ENCODE peak calls at places on chromosomes 12 and 14, in four cellular contexts. One of them, this sample, is unnamed.

GRCh38 chr14:54192610-54193009 is 204.2 kb upstream of the CDKN3 start:
- DNase-seq in SK-N-SH: no peak
- DNase-seq in K562: no peak
- DNase-seq in stomach: no peak
- DNase-seq in this sample: no peak

GRCh38 chr12:12182926-12183325 is 83.9 kb downstream of the LRP6 start:
- DNase-seq in K562: no peak
- DNase-seq in stomach: no peak
- DNase-seq in SK-N-SH: no peak
- DNase-seq in this sample: no peak

GRCh38 chr12:20369164-20370000 is 1.0 kb downstream of the PDE3A start:
- DNase-seq in stomach: peak; percentile 27
- DNase-seq in K562: no peak
- DNase-seq in SK-N-SH: peak; percentile 74
- DNase-seq in this sample: peak; percentile 14

GRCh38 chr12:85575115-85576096 is 260.8 kb downstream of the RASSF9 start:
- DNase-seq in stomach: peak; percentile 53
- DNase-seq in SK-N-SH: peak; percentile 46
- DNase-seq in K562: peak; percentile 26
- DNase-seq in this sample: peak; percentile 50

GRCh38 chr12:112584266-112584722 is 165.5 kb downstream of the PTPN11 start:
- DNase-seq in K562: peak; percentile 82
- DNase-seq in stomach: no peak
- DNase-seq in SK-N-SH: no peak
- DNase-seq in this sample: no peak

GRCh38 chr12:68620528-68620927 is 9.8 kb downstream of the RAP1B start:
- DNase-seq in stomach: no peak
- DNase-seq in SK-N-SH: no peak
- DNase-seq in K562: peak; percentile 35
- DNase-seq in this sample: no peak

GRCh38 chr12:53051881-53052412 is 2.1 kb downstream of the TNS2 start:
- DNase-seq in SK-N-SH: no peak
- DNase-seq in K562: no peak
- DNase-seq in stomach: no peak
- DNase-seq in this sample: no peak

GRCh38 chr14:22557846-22558220 is 31.2 kb downstream of the DAD1 start:
- DNase-seq in K562: no peak
- DNase-seq in stomach: no peak
- DNase-seq in SK-N-SH: no peak
- DNase-seq in this sample: no peak

DNA sequence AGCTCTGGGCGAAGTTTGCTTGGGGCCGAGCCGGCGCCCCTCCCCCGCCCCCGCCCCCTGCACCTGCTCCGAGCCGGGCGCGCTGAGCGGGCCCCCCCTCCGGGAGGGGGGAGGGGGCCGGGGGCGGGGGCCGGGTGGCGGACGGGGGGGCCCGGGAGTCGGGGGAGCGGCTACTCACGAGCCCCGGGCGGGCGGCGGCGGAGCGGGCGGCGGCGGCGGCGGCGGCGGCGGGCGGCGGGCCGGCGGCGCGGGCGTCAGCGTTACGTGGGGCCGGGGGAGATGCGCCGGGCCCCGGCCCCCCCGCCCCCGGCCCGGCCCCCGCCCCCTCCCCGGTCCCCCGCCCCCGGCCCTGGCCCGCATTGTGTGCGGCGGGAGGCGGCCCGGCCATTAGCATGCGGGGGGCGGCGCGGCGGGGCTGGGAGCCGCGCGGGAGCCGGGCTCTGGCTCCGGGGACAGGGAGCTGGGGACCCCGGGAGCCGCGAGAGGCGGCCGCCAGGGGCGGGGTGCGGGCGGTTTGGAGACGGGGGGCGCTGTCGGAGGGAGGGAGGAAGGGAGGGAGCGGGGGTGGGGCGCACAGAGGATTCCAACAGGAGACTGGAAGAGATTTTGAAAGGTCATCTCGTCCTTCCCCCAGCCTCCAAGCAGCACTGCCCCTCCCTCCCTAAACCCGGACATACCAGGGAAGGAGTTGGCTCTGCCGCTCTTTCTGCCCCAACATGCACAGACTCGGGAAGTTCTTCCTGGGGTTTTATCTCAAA is at the start of gene ZNF219:
- DNase-seq in stomach: peak; percentile 53
- DNase-seq in K562: peak; percentile 58
- DNase-seq in SK-N-SH: peak; percentile 89
- DNase-seq in this sample: peak; percentile 83
- TF ChIP-seq POLR2AphosphoS5 in stomach: no peak
- TF ChIP-seq POLR2AphosphoS5 in K562: no peak
- TF ChIP-seq POLR2AphosphoS5 in SK-N-SH: peak; percentile 91
- TF ChIP-seq POLR2AphosphoS5 in this sample: peak; percentile 78

GRCh38 chr12:116856729-116857128 is 24.5 kb downstream of the HRK start:
- DNase-seq in SK-N-SH: no peak
- DNase-seq in K562: no peak
- DNase-seq in stomach: no peak
- DNase-seq in this sample: no peak
- TF ChIP-seq POLR2AphosphoS5 in SK-N-SH: no peak
- TF ChIP-seq POLR2AphosphoS5 in K562: no peak
- TF ChIP-seq POLR2AphosphoS5 in stomach: no peak
- TF ChIP-seq POLR2AphosphoS5 in this sample: no peak

GRCh38 chr12:44717612-44718011 is 158.5 kb downstream of the NELL2 start:
- DNase-seq in K562: no peak
- DNase-seq in SK-N-SH: no peak
- DNase-seq in stomach: no peak
- DNase-seq in this sample: no peak
- TF ChIP-seq POLR2AphosphoS5 in K562: no peak
- TF ChIP-seq POLR2AphosphoS5 in SK-N-SH: no peak
- TF ChIP-seq POLR2AphosphoS5 in stomach: no peak
- TF ChIP-seq POLR2AphosphoS5 in this sample: no peak

DNA sequence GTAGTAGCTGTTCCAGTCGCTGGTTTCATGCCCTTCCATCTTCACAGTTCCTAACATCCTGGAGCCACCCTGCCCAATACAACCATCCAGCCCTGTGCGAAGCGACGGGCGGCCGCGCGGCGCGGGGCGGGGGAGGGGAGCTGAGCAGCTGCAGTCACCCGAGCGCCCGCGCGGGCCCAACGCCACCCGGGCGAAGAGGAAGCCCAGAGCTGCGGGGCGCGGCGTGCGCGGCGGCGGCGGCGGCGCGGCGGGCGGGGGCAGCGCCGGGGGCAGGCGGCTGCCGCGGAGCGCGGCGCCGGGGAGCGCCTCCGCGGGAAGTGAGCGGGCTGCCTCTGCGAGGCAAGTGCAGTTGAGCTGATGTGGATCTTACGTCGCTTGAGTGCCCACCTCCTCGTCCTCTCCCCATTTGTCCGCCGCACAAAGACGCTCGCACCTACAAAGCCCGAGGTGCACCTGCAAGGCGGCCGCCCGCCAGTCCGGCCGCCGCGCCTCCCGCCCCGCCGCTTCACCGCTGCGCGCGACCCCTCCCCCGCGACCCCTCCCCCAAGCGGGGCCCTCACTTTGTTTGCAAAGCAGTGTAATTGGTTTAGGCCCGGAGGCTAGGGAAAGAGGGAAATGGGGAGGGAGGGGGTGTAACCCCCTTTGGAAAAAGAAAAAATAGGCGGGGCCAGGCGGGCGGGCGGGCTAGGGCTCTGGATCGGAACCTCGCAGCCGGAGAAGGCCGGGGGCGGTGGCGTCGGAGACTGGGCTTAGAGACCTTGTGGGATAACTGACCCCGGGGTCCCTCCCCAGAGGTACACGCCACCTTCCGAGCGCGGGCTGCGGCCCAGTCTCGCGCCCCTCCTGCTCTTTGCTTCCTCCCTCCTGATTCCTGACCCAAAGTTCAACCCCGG is at the start of the genes FOXA1 and TTC6:
- DNase-seq in stomach: peak; percentile 83
- DNase-seq in K562: peak; percentile 55
- DNase-seq in SK-N-SH: peak; percentile 40
- DNase-seq in this sample: peak; percentile 85
- TF ChIP-seq POLR2AphosphoS5 in stomach: peak; percentile 57
- TF ChIP-seq POLR2AphosphoS5 in K562: no peak
- TF ChIP-seq POLR2AphosphoS5 in SK-N-SH: no peak
- TF ChIP-seq POLR2AphosphoS5 in this sample: no peak

GRCh38 chr12:3032770-3033537 is 44.2 kb upstream of the TSPAN9 start:
- DNase-seq in stomach: no peak
- DNase-seq in SK-N-SH: no peak
- DNase-seq in K562: no peak
- DNase-seq in this sample: no peak
- TF ChIP-seq POLR2AphosphoS5 in stomach: no peak
- TF ChIP-seq POLR2AphosphoS5 in SK-N-SH: no peak
- TF ChIP-seq POLR2AphosphoS5 in K562: no peak
- TF ChIP-seq POLR2AphosphoS5 in this sample: no peak

DNA sequence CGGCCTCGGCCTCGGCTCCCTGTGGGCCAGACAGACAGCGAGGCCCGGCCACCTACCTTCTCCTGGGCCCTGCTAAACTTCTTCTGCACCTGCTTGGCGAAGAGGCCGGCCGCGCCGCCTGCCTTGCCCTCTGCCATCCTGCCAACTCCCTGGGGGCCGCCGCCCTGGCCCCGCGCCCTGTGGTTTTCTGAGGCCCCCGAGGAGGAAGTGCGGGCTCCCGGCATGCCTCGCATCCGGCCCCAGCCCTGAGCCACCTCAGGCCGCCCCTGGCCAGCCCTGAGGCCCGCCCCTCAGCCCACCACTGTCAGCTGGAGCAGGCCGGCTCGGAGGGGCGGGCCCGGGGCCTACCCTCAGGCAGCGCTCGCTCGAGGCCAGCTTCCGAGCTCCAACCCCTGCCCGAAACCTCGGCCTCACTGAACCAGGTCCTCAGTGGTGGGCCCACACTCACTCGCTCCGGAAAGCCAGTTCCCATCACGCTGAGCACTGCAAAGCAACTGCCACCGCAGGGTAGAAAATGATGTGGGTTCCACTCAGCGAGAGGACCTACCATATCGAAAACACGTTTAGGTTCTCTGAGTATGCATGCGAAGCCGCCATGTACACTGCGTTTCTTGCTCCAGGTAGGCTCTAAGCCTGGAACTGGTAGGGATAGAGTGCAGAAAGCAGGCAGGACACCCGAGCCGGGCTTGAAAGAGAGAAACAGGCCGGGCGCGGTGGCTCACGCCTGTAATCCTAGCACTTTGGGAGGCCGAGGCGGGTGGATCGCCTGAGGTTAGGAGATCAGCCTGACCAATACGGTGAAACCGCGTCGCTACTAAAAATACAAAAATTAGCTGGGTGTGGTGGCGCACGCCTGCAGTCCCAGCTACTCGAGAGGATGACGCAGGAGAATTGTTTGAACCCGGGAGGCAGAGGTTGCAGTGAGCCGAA is at the start of gene BIN2:
- DNase-seq in K562: no peak
- DNase-seq in stomach: peak; percentile 56
- DNase-seq in SK-N-SH: no peak
- DNase-seq in this sample: no peak
- TF ChIP-seq POLR2AphosphoS5 in K562: no peak
- TF ChIP-seq POLR2AphosphoS5 in stomach: no peak
- TF ChIP-seq POLR2AphosphoS5 in SK-N-SH: no peak
- TF ChIP-seq POLR2AphosphoS5 in this sample: no peak

GRCh38 chr14:51454351-51454750 is 197.4 kb upstream of the FRMD6 start:
- DNase-seq in K562: no peak
- DNase-seq in SK-N-SH: no peak
- DNase-seq in stomach: no peak
- DNase-seq in this sample: no peak

GRCh38 chr14:51448831-51449665 is 202.7 kb upstream of the FRMD6 start:
- DNase-seq in K562: no peak
- DNase-seq in SK-N-SH: peak; percentile 45
- DNase-seq in stomach: no peak
- DNase-seq in this sample: no peak

GRCh38 chr14:51449666-51450061 is 202.0 kb upstream of the FRMD6 start:
- DNase-seq in K562: no peak
- DNase-seq in SK-N-SH: no peak
- DNase-seq in stomach: no peak
- DNase-seq in this sample: no peak

GRCh38 chr14:51453869-51454268 is 197.8 kb upstream of the FRMD6 start:
- DNase-seq in K562: no peak
- DNase-seq in stomach: no peak
- DNase-seq in SK-N-SH: no peak
- DNase-seq in this sample: no peak

GRCh38 chr14:51451561-51451960 is 200.1 kb upstream of the FRMD6 start:
- DNase-seq in stomach: no peak
- DNase-seq in K562: no peak
- DNase-seq in SK-N-SH: no peak
- DNase-seq in this sample: no peak
- TF ChIP-seq POLR2AphosphoS5 in stomach: no peak
- TF ChIP-seq POLR2AphosphoS5 in K562: no peak
- TF ChIP-seq POLR2AphosphoS5 in SK-N-SH: no peak
- TF ChIP-seq POLR2AphosphoS5 in this sample: no peak

DNA sequence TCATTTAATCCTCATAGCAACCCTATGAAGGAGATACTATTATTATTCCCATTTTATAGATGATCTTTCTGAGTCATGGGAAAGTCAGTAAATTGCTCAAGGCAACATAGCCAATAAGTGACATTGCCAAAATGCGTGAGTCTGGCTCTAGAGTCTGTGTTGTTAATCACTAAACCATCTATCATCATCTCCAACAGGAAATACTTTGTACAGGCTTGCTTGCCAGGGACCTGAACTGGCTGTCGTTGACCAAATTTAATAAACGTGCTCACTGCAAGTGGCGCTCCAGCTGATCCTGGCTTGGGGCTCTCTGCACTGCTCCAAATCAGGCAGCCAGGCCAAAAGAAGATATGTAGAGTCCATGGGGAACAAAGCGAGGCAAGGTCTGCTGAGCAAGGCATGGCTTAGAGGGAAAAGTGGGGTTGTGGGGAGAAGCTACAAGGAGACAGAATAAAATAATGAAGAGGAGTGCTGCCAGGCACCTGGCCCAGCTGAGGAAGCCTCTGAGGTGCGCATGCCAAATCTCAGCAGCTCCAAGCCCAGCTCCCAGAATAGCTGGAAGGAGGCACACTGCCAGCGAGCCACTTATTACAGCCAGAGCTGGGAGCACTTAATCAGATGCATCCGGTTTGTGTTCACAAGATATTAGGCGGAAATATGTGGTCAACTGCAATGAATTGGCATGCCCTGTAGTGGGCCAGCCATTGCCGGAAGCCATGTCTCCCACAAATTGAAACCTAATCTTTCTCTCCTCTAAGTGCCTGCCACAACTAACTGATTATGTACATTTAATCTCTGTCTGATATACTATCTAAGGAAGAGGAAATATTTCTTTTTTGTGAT is 43.3 kb upstream of the PTPRO start:
- DNase-seq in stomach: peak; percentile 94
- DNase-seq in K562: no peak
- DNase-seq in SK-N-SH: peak; percentile 63
- DNase-seq in this sample: peak; percentile 83
- TF ChIP-seq POLR2AphosphoS5 in stomach: peak; percentile 84
- TF ChIP-seq POLR2AphosphoS5 in K562: no peak
- TF ChIP-seq POLR2AphosphoS5 in SK-N-SH: peak; percentile 79
- TF ChIP-seq POLR2AphosphoS5 in this sample: peak; percentile 50

GRCh38 chr14:103529383-103530365 is 678 bp downstream of the TRMT61A start:
- DNase-seq in K562: no peak
- DNase-seq in stomach: no peak
- DNase-seq in SK-N-SH: no peak
- DNase-seq in this sample: no peak
- TF ChIP-seq POLR2AphosphoS5 in K562: no peak
- TF ChIP-seq POLR2AphosphoS5 in stomach: no peak
- TF ChIP-seq POLR2AphosphoS5 in SK-N-SH: no peak
- TF ChIP-seq POLR2AphosphoS5 in this sample: no peak

GRCh38 chr14:90419200-90419599 is 22.4 kb downstream of the CALM1 start:
- DNase-seq in stomach: peak; percentile 74
- DNase-seq in K562: peak; percentile 6
- DNase-seq in SK-N-SH: no peak
- DNase-seq in this sample: peak; percentile 49
- TF ChIP-seq POLR2AphosphoS5 in stomach: peak; percentile 89
- TF ChIP-seq POLR2AphosphoS5 in K562: no peak
- TF ChIP-seq POLR2AphosphoS5 in SK-N-SH: peak; percentile 49
- TF ChIP-seq POLR2AphosphoS5 in this sample: peak; percentile 8

This sample was measured in prostate gland.